ENCODE peak calls at places on chromosomes 16 and 17, in five cellular contexts. P is HCEC 1CT; G is GM10248; D is stimulated activated CD4-positive, alpha-beta T cell treated with anti-CD3 and anti-CD28 coated beads, Interleukin-2, amount 100 ng/mL, for 4 hours; O is T-cell. Z is an unnamed sample.

GRCh38 chr17:72004476-72005331 is 116.1 kb upstream of the SOX9 start:
- DNase-seq in P (no peak), G (peak), D (no peak), O (no peak), Z (no peak)

GRCh38 chr17:82367724-82368524 is 3.6 kb upstream of the UTS2R start:
- DNase-seq in P (no peak), G (no peak), D (no peak), O (no peak), Z (no peak)

GRCh38 chr17:34584805-34585416 is 5.5 kb downstream of the TMEM132E start:
- DNase-seq in P (peak), G (no peak), D (no peak), O (no peak), Z (no peak)

GRCh38 chr17:76752006-76752405 is 14.1 kb downstream of the MFSD11 start:
- DNase-seq in P (no peak), G (no peak), D (no peak), O (no peak), Z (no peak)

GRCh38 chr17:16286947-16287562 is 66.2 kb downstream of the CENPV start:
- DNase-seq in P (peak), G (peak), D (no peak), O (no peak), Z (no peak)

GRCh38 chr17:30554839-30555751 is 77.9 kb downstream of the GOSR1 start:
- DNase-seq in P (no peak), G (no peak), D (no peak), O (no peak), Z (no peak)

GRCh38 chr17:57772774-57773173 is 27.7 kb upstream of the CCDC182 start:
- DNase-seq in P (no peak), G (no peak), D (no peak), O (no peak), Z (no peak)

GRCh38 chr16:10877472-10877946 is 507 bp downstream of the CIITA start:
- DNase-seq in P (no peak), G (no peak), D (no peak), O (no peak), Z (no peak)

GRCh38 chr17:28326114-28326513 is 7.1 kb downstream of the TMEM97 start:
- DNase-seq in P (no peak), G (no peak), D (no peak), O (no peak), Z (no peak)

GRCh38 chr16:25189305-25189704 is 27.4 kb upstream of the AQP8 start:
- DNase-seq in P (no peak), G (no peak), D (no peak), O (no peak), Z (no peak)

GRCh38 chr16:53745753-53746258 is 41.9 kb downstream of the FTO start:
- DNase-seq in P (peak), G (no peak), D (no peak), O (no peak), Z (no peak)

GRCh38 chr16:88782454-88783390 is 2.3 kb downstream of the PIEZO1 start:
- DNase-seq in P (peak), G (no peak), D (peak), O (no peak), Z (no peak)

GRCh38 chr16:4306439-4307214 is 9.2 kb upstream of the GLIS2 start:
- DNase-seq in P (no peak), G (peak), D (no peak), O (peak), Z (peak)

GRCh38 chr17:50903604-50904521 is 37.7 kb upstream of the TOB1 start:
- DNase-seq in P (peak), G (no peak), D (no peak), O (peak), Z (peak)

GRCh38 chr16:57576429-57576870 is 34.0 kb downstream of the ADGRG5 start:
- DNase-seq in P (peak), G (peak), D (peak), O (peak), Z (peak)

GRCh38 chr16:23803591-23804123 is 32.1 kb upstream of the PRKCB start:
- DNase-seq in P (peak), G (peak), D (peak), O (peak), Z (peak)

GRCh38 chr17:28747046-28747691 is 3.4 kb downstream of the TRAF4 start:
- DNase-seq in P (no peak), G (no peak), D (no peak), O (no peak), Z (no peak)

GRCh38 chr16:583815-584591 is 5.9 kb upstream of the RAB40C start:
- DNase-seq in P (no peak), G (no peak), D (no peak), O (no peak), Z (no peak)

Z was measured in effector memory CD8-positive, alpha-beta T cell.